ENCODE peak calls at places on chromosomes 13 and 19, in nine cellular contexts. B is activated T-cell treated with anti-CD3 and anti-CD28 coated beads for 4 hours; C is heart right ventricle; H is thyroid gland; R is NCI-H187; P is activated naive CD8-positive, alpha-beta T cell treated with anti-CD3 and anti-CD28 coated beads for 36 hours; F is posterior cingulate gyrus; A is SHP77; D is mammary epithelial cell. O is an unnamed sample.

GRCh38 chr19:1173845-1174809 is at the start of gene SBNO2:
- DNase-seq in A (peak), P (peak), B (peak), F (peak), C (peak), R (peak), D (peak), H (peak), O (peak)

GRCh38 chr19:13825489-13826475 is 30.5 kb downstream of the ZSWIM4 start:
- DNase-seq in C (no peak), D (no peak), P (no peak), R (peak), A (no peak), F (no peak), B (no peak), H (no peak), O (no peak)

GRCh38 chr19:19113040-19113541 is 25.2 kb downstream of the TMEM161A start:
- DNase-seq in B (no peak), D (no peak), C (no peak), F (peak), R (no peak), A (no peak), P (no peak), H (no peak), O (no peak)

GRCh38 chr13:39410089-39410901 is 192.7 kb downstream of the LHFPL6 start:
- DNase-seq in R (no peak), A (no peak), P (no peak), C (no peak), F (no peak), D (peak), H (no peak), B (no peak), O (no peak)

GRCh38 chr19:51903192-51903591 is 1.6 kb downstream of the ZNF649 start:
- DNase-seq in H (no peak), P (no peak), F (no peak), R (no peak), D (no peak), B (no peak), A (no peak), C (no peak), O (no peak)

GRCh38 chr19:45677351-45678230 is 9.6 kb downstream of the GIPR start:
- DNase-seq in P (peak), R (peak), H (peak), B (peak), C (peak), A (no peak), F (peak), D (peak), O (peak)

GRCh38 chr13:49533586-49534269 is 38.0 kb downstream of the PHF11 start:
- DNase-seq in R (no peak), F (no peak), D (no peak), C (no peak), A (no peak), B (no peak), H (peak), P (no peak), O (no peak)

GRCh38 chr13:113918981-113919646 is 54.8 kb downstream of the C13orf46 start:
- DNase-seq in A (no peak), D (no peak), P (no peak), C (no peak), F (no peak), B (no peak), H (no peak), R (no peak), O (no peak)

GRCh38 chr19:18157465-18158063 is 4.6 kb downstream of the PIK3R2 start:
- DNase-seq in H (peak), P (no peak), D (peak), B (no peak), A (peak), C (no peak), F (peak), R (peak), O (peak)

GRCh38 chr13:71770710-71771109 is 96.3 kb downstream of the DACH1 start:
- DNase-seq in H (no peak), P (no peak), A (no peak), D (no peak), F (no peak), B (no peak), R (no peak), C (no peak), O (no peak)

GRCh38 chr19:40420451-40420765 is 5.4 kb downstream of the SERTAD1 start:
- DNase-seq in H (no peak), C (no peak), P (no peak), D (no peak), A (no peak), F (no peak), R (no peak), B (no peak), O (no peak)